ENCODE peak calls at places on chromosomes 6 and 20, in four cellular contexts. One of them, this sample, is unnamed.

GRCh38 chr20:57450419-57450818 is 59.2 kb downstream of the RBM38 start:
- DNase-seq in fibroblast of lung: peak
- DNase-seq in coronary artery: peak
- DNase-seq in sigmoid colon: peak
- DNase-seq in this sample: peak

GRCh38 chr6:28734443-28734959 is 189.3 kb downstream of the TRIM27 start:
- DNase-seq in fibroblast of lung: no peak
- DNase-seq in coronary artery: no peak
- DNase-seq in sigmoid colon: no peak
- DNase-seq in this sample: no peak

GRCh38 chr6:34543421-34543820 is 12.7 kb downstream of the SPDEF start:
- DNase-seq in fibroblast of lung: peak
- DNase-seq in coronary artery: no peak
- DNase-seq in sigmoid colon: no peak
- DNase-seq in this sample: peak

GRCh38 chr6:149306967-149307366 is 10.5 kb upstream of the TAB2 start:
- DNase-seq in fibroblast of lung: peak
- DNase-seq in coronary artery: no peak
- DNase-seq in sigmoid colon: no peak
- DNase-seq in this sample: peak

GRCh38 chr6:35038076-35038475 is 103.1 kb downstream of the TCP11 start:
- DNase-seq in fibroblast of lung: peak
- DNase-seq in coronary artery: no peak
- DNase-seq in sigmoid colon: no peak
- DNase-seq in this sample: no peak

GRCh38 chr20:48489656-48490055 is 338.1 kb downstream of the PREX1 start:
- DNase-seq in fibroblast of lung: no peak
- DNase-seq in coronary artery: peak
- DNase-seq in sigmoid colon: no peak
- DNase-seq in this sample: no peak

GRCh38 chr20:35319206-35320197 is 27.3 kb upstream of the FAM83C start:
- DNase-seq in fibroblast of lung: peak
- DNase-seq in coronary artery: no peak
- DNase-seq in sigmoid colon: no peak
- DNase-seq in this sample: peak

GRCh38 chr6:5525209-5525608 is 263.9 kb downstream of the FARS2 start:
- DNase-seq in fibroblast of lung: peak
- DNase-seq in coronary artery: no peak
- DNase-seq in sigmoid colon: no peak
- DNase-seq in this sample: peak

GRCh38 chr20:35742741-35743523 is 872 bp upstream of the RBM39 start:
- DNase-seq in fibroblast of lung: peak
- DNase-seq in coronary artery: no peak
- DNase-seq in sigmoid colon: no peak
- DNase-seq in this sample: no peak

GRCh38 chr6:79630883-79631799 is at the start of gene SH3BGRL2:
- DNase-seq in fibroblast of lung: peak
- DNase-seq in coronary artery: peak
- DNase-seq in sigmoid colon: peak
- DNase-seq in this sample: peak

GRCh38 chr20:60990647-60991046 is 261.4 kb upstream of the CDH4 start:
- DNase-seq in fibroblast of lung: no peak
- DNase-seq in coronary artery: no peak
- DNase-seq in sigmoid colon: no peak
- DNase-seq in this sample: no peak

GRCh38 chr6:150753404-150754184 is 111.9 kb upstream of the MTHFD1L start:
- DNase-seq in fibroblast of lung: no peak
- DNase-seq in coronary artery: no peak
- DNase-seq in sigmoid colon: no peak
- DNase-seq in this sample: no peak

GRCh38 chr6:138007014-138007472 is 100.2 kb downstream of the PERP start:
- DNase-seq in fibroblast of lung: peak
- DNase-seq in coronary artery: no peak
- DNase-seq in sigmoid colon: no peak
- DNase-seq in this sample: peak

GRCh38 chr20:34268145-34268544 is 26.9 kb downstream of the ASIP start:
- DNase-seq in fibroblast of lung: no peak
- DNase-seq in coronary artery: no peak
- DNase-seq in sigmoid colon: peak
- DNase-seq in this sample: no peak

GRCh38 chr20:44856847-44857448 is 28.6 kb upstream of the YWHAB start:
- DNase-seq in fibroblast of lung: no peak
- DNase-seq in coronary artery: no peak
- DNase-seq in sigmoid colon: no peak
- DNase-seq in this sample: no peak

GRCh38 chr20:3262566-3262965 is 23.6 kb upstream of the SLC4A11 start:
- DNase-seq in fibroblast of lung: peak
- DNase-seq in coronary artery: no peak
- DNase-seq in sigmoid colon: no peak
- DNase-seq in this sample: no peak

GRCh38 chr20:58267389-58268215 is 39.1 kb upstream of the ANKRD60 start:
- DNase-seq in fibroblast of lung: no peak
- DNase-seq in coronary artery: no peak
- DNase-seq in sigmoid colon: no peak
- DNase-seq in this sample: no peak

GRCh38 chr6:127026247-127026646 is 92.2 kb upstream of the RSPO3 start:
- DNase-seq in fibroblast of lung: peak
- DNase-seq in coronary artery: no peak
- DNase-seq in sigmoid colon: no peak
- DNase-seq in this sample: no peak

GRCh38 chr6:161031721-161032495 is 40.3 kb downstream of the MAP3K4 start:
- DNase-seq in fibroblast of lung: peak
- DNase-seq in coronary artery: no peak
- DNase-seq in sigmoid colon: no peak
- DNase-seq in this sample: peak

GRCh38 chr6:117496383-117496990 is 14.0 kb downstream of the DCBLD1 start:
- DNase-seq in fibroblast of lung: peak
- DNase-seq in coronary artery: no peak
- DNase-seq in sigmoid colon: no peak
- DNase-seq in this sample: peak

DNA sequence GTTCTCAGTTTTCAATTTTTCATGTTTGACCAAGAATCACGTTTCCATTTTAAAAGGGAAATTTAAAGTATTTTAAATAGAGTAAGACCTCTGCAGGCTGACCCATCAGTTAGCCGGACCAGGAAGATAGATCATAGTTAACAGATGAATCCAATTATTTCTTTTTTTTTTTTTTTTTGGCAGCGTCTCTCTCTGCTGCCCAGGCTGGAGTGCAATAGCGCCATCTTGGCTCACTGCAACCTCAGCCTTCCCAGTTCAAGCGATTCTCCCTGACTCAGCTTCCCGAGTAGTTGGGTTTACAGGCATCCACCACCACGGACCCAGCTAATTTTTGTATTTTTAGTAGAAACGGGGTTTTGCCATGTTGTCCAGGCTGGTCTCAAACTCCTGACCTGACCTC is 256.7 kb upstream of the CNR1 start:
- DNase-seq in fibroblast of lung: no peak
- DNase-seq in coronary artery: no peak
- DNase-seq in sigmoid colon: no peak
- DNase-seq in this sample: no peak
- TF ChIP-seq CTCF in fibroblast of lung: no peak
- TF ChIP-seq CTCF in coronary artery: no peak
- TF ChIP-seq CTCF in sigmoid colon: no peak
- TF ChIP-seq CTCF in this sample: no peak

DNA sequence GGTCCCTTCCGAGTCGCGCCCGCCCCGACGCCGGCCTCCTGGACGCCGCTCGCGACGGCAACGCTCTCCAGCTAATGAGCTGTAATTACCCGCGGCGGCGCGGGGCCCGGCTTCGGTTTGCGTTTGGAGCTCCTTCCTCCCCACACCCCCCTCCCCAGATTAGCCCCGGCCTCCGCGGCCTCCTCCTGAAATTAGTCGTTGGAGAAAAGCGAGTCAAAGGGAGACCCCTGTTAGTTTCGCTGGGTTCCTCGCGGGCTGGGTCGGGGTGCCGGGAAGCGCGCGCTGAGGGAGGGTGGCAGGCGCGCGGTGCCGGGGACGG is 4.7 kb downstream of the FOXC1 start:
- DNase-seq in fibroblast of lung: no peak
- DNase-seq in coronary artery: no peak
- DNase-seq in sigmoid colon: no peak
- DNase-seq in this sample: no peak
- H3K4me3 ChIP-seq in fibroblast of lung: peak
- H3K4me3 ChIP-seq in coronary artery: peak
- H3K4me3 ChIP-seq in sigmoid colon: no peak
- H3K4me3 ChIP-seq in this sample: peak

GRCh38 chr6:11930240-11930639 is 81.9 kb upstream of the HIVEP1 start:
- DNase-seq in fibroblast of lung: no peak
- DNase-seq in coronary artery: no peak
- DNase-seq in sigmoid colon: no peak
- DNase-seq in this sample: no peak

GRCh38 chr6:11931296-11932035 is 80.6 kb upstream of the HIVEP1 start:
- DNase-seq in fibroblast of lung: no peak
- DNase-seq in coronary artery: no peak
- DNase-seq in sigmoid colon: no peak
- DNase-seq in this sample: no peak

GRCh38 chr6:11929451-11929850 is 82.7 kb upstream of the HIVEP1 start:
- DNase-seq in fibroblast of lung: no peak
- DNase-seq in coronary artery: no peak
- DNase-seq in sigmoid colon: no peak
- DNase-seq in this sample: no peak

GRCh38 chr6:11925805-11926204 is 86.3 kb upstream of the HIVEP1 start:
- DNase-seq in fibroblast of lung: no peak
- DNase-seq in coronary artery: no peak
- DNase-seq in sigmoid colon: no peak
- DNase-seq in this sample: no peak

GRCh38 chr6:11926594-11927407 is 85.3 kb upstream of the HIVEP1 start:
- DNase-seq in fibroblast of lung: no peak
- DNase-seq in coronary artery: no peak
- DNase-seq in sigmoid colon: no peak
- DNase-seq in this sample: no peak
- TF ChIP-seq CTCF in fibroblast of lung: no peak
- TF ChIP-seq CTCF in coronary artery: no peak
- TF ChIP-seq CTCF in sigmoid colon: no peak
- TF ChIP-seq CTCF in this sample: no peak

GRCh38 chr6:31490115-31490873 is 7.7 kb upstream of the MICB start:
- DNase-seq in fibroblast of lung: no peak
- DNase-seq in coronary artery: no peak
- DNase-seq in sigmoid colon: no peak
- DNase-seq in this sample: no peak

GRCh38 chr6:31498748-31499147 is 803 bp downstream of the MICB start:
- DNase-seq in fibroblast of lung: peak
- DNase-seq in coronary artery: no peak
- DNase-seq in sigmoid colon: no peak
- DNase-seq in this sample: no peak

GRCh38 chr6:31493875-31494694 is 3.9 kb upstream of the MICB start:
- DNase-seq in fibroblast of lung: peak
- DNase-seq in coronary artery: peak
- DNase-seq in sigmoid colon: peak
- DNase-seq in this sample: peak

GRCh38 chr6:31497595-31498476 is at the start of gene MICB:
- DNase-seq in fibroblast of lung: peak
- DNase-seq in coronary artery: peak
- DNase-seq in sigmoid colon: peak
- DNase-seq in this sample: peak

GRCh38 chr6:31495580-31495979 is 2.4 kb upstream of the MICB start:
- DNase-seq in fibroblast of lung: peak
- DNase-seq in coronary artery: no peak
- DNase-seq in sigmoid colon: no peak
- DNase-seq in this sample: peak
- H3K4me3 ChIP-seq in fibroblast of lung: peak
- H3K4me3 ChIP-seq in coronary artery: no peak
- H3K4me3 ChIP-seq in sigmoid colon: no peak
- H3K4me3 ChIP-seq in this sample: peak

GRCh38 chr20:62141043-62141396 is 2.2 kb downstream of the PSMA7 start:
- DNase-seq in fibroblast of lung: no peak
- DNase-seq in coronary artery: no peak
- DNase-seq in sigmoid colon: no peak
- DNase-seq in this sample: no peak

GRCh38 chr20:62139636-62140035 is 3.6 kb downstream of the PSMA7 start:
- DNase-seq in fibroblast of lung: no peak
- DNase-seq in coronary artery: no peak
- DNase-seq in sigmoid colon: no peak
- DNase-seq in this sample: no peak

GRCh38 chr20:62143118-62143975 is at the start of the genes PSMA7 and SS18L1:
- DNase-seq in fibroblast of lung: peak
- DNase-seq in coronary artery: peak
- DNase-seq in sigmoid colon: peak
- DNase-seq in this sample: peak

GRCh38 chr20:62142252-62143117 is 709 bp downstream of the PSMA7 start:
- DNase-seq in fibroblast of lung: no peak
- DNase-seq in coronary artery: no peak
- DNase-seq in sigmoid colon: no peak
- DNase-seq in this sample: no peak

GRCh38 chr20:62141397-62142251 is 1.6 kb downstream of the PSMA7 start:
- DNase-seq in fibroblast of lung: no peak
- DNase-seq in coronary artery: no peak
- DNase-seq in sigmoid colon: no peak
- DNase-seq in this sample: peak
- TF ChIP-seq CTCF in fibroblast of lung: peak
- TF ChIP-seq CTCF in coronary artery: no peak
- TF ChIP-seq CTCF in sigmoid colon: no peak
- TF ChIP-seq CTCF in this sample: peak

This sample was measured in fibroblast of pulmonary artery.